ENCODE peak calls at places on chromosomes 6 and 20, in nine cellular contexts. One of them, this sample, is unnamed. For H3K9me3, the result is how much of the 10 kb centered on the place peaks cover.

GRCh38 chr6:14016930-14017625 is 92.3 kb downstream of the RNF182 start:
- DNase-seq in prostate gland: no peak
- DNase-seq in H9: no peak
- DNase-seq in breast epithelium: no peak
- DNase-seq in spleen: no peak
- DNase-seq in fibroblast of lung: no peak
- DNase-seq in ascending aorta: no peak
- DNase-seq in esophagus squamous epithelium: no peak
- DNase-seq in upper lobe of left lung: no peak
- DNase-seq in this sample: no peak

GRCh38 chr6:132236744-132237143 is 164.5 kb downstream of the MOXD1 start:
- DNase-seq in H9: no peak
- DNase-seq in breast epithelium: no peak
- DNase-seq in upper lobe of left lung: no peak
- DNase-seq in prostate gland: no peak
- DNase-seq in fibroblast of lung: peak
- DNase-seq in ascending aorta: no peak
- DNase-seq in esophagus squamous epithelium: no peak
- DNase-seq in spleen: no peak
- DNase-seq in this sample: no peak

GRCh38 chr6:161186173-161186769 is 87.6 kb downstream of the AGPAT4 start:
- DNase-seq in spleen: no peak
- DNase-seq in prostate gland: no peak
- DNase-seq in esophagus squamous epithelium: no peak
- DNase-seq in upper lobe of left lung: peak
- DNase-seq in breast epithelium: no peak
- DNase-seq in H9: no peak
- DNase-seq in ascending aorta: peak
- DNase-seq in fibroblast of lung: peak
- DNase-seq in this sample: no peak

GRCh38 chr6:35719830-35720733 is 16.8 kb upstream of the ARMC12 start:
- DNase-seq in prostate gland: no peak
- DNase-seq in esophagus squamous epithelium: no peak
- DNase-seq in breast epithelium: peak
- DNase-seq in fibroblast of lung: peak
- DNase-seq in spleen: peak
- DNase-seq in ascending aorta: no peak
- DNase-seq in H9: peak
- DNase-seq in upper lobe of left lung: no peak
- DNase-seq in this sample: no peak

GRCh38 chr6:76631641-76632040 is 559.2 kb upstream of the IMPG1 start:
- DNase-seq in breast epithelium: no peak
- DNase-seq in esophagus squamous epithelium: no peak
- DNase-seq in H9: no peak
- DNase-seq in upper lobe of left lung: peak
- DNase-seq in fibroblast of lung: no peak
- DNase-seq in spleen: no peak
- DNase-seq in ascending aorta: no peak
- DNase-seq in prostate gland: no peak
- DNase-seq in this sample: no peak

GRCh38 chr20:59307270-59307669 is 6.9 kb downstream of the EDN3 start:
- DNase-seq in esophagus squamous epithelium: no peak
- DNase-seq in H9: no peak
- DNase-seq in spleen: no peak
- DNase-seq in prostate gland: no peak
- DNase-seq in ascending aorta: no peak
- DNase-seq in breast epithelium: no peak
- DNase-seq in fibroblast of lung: no peak
- DNase-seq in upper lobe of left lung: no peak
- DNase-seq in this sample: no peak

GRCh38 chr6:114342826-114343781 is at the start of gene HS3ST5:
- DNase-seq in esophagus squamous epithelium: no peak
- DNase-seq in prostate gland: no peak
- DNase-seq in fibroblast of lung: peak
- DNase-seq in breast epithelium: no peak
- DNase-seq in spleen: peak
- DNase-seq in H9: peak
- DNase-seq in upper lobe of left lung: peak
- DNase-seq in ascending aorta: no peak
- DNase-seq in this sample: no peak

GRCh38 chr20:31593221-31594001 is 11.7 kb upstream of the ID1 start:
- DNase-seq in H9: peak
- DNase-seq in ascending aorta: no peak
- DNase-seq in spleen: no peak
- DNase-seq in upper lobe of left lung: peak
- DNase-seq in prostate gland: no peak
- DNase-seq in breast epithelium: peak
- DNase-seq in fibroblast of lung: peak
- DNase-seq in esophagus squamous epithelium: no peak
- DNase-seq in this sample: no peak

GRCh38 chr6:55023231-55023630 is 151.1 kb upstream of the HCRTR2 start:
- DNase-seq in breast epithelium: no peak
- DNase-seq in esophagus squamous epithelium: no peak
- DNase-seq in H9: no peak
- DNase-seq in ascending aorta: no peak
- DNase-seq in prostate gland: no peak
- DNase-seq in upper lobe of left lung: no peak
- DNase-seq in spleen: no peak
- DNase-seq in fibroblast of lung: no peak
- DNase-seq in this sample: no peak

GRCh38 chr20:40986774-40987173 is 41.8 kb upstream of the TOP1 start:
- DNase-seq in upper lobe of left lung: no peak
- DNase-seq in esophagus squamous epithelium: no peak
- DNase-seq in prostate gland: no peak
- DNase-seq in spleen: no peak
- DNase-seq in ascending aorta: no peak
- DNase-seq in fibroblast of lung: no peak
- DNase-seq in H9: no peak
- DNase-seq in breast epithelium: no peak
- DNase-seq in this sample: no peak

GRCh38 chr6:29917843-29918242 is 24.5 kb upstream of the HLA-A start:
- DNase-seq in breast epithelium: no peak
- DNase-seq in ascending aorta: no peak
- DNase-seq in H9: no peak
- DNase-seq in fibroblast of lung: no peak
- DNase-seq in upper lobe of left lung: no peak
- DNase-seq in prostate gland: no peak
- DNase-seq in spleen: no peak
- DNase-seq in esophagus squamous epithelium: no peak
- DNase-seq in this sample: no peak

GRCh38 chr6:8236956-8237355 is 134.6 kb upstream of the EEF1E1 start:
- DNase-seq in prostate gland: no peak
- DNase-seq in spleen: no peak
- DNase-seq in upper lobe of left lung: no peak
- DNase-seq in H9: no peak
- DNase-seq in esophagus squamous epithelium: no peak
- DNase-seq in breast epithelium: no peak
- DNase-seq in fibroblast of lung: no peak
- DNase-seq in ascending aorta: no peak
- DNase-seq in this sample: no peak

GRCh38 chr6:8108031-8108660 is 5.8 kb upstream of the EEF1E1 start:
- DNase-seq in fibroblast of lung: peak
- DNase-seq in esophagus squamous epithelium: no peak
- DNase-seq in ascending aorta: no peak
- DNase-seq in H9: no peak
- DNase-seq in spleen: no peak
- DNase-seq in prostate gland: no peak
- DNase-seq in upper lobe of left lung: no peak
- DNase-seq in breast epithelium: no peak
- DNase-seq in this sample: no peak

GRCh38 chr20:50130346-50130703 is 17.4 kb upstream of the UBE2V1 start:
- DNase-seq in fibroblast of lung: no peak
- DNase-seq in spleen: no peak
- DNase-seq in esophagus squamous epithelium: no peak
- DNase-seq in upper lobe of left lung: no peak
- DNase-seq in prostate gland: no peak
- DNase-seq in H9: no peak
- DNase-seq in ascending aorta: no peak
- DNase-seq in breast epithelium: no peak
- DNase-seq in this sample: no peak

GRCh38 chr6:6332240-6332639 is 11.8 kb upstream of the F13A1 start:
- DNase-seq in spleen: no peak
- DNase-seq in breast epithelium: no peak
- DNase-seq in ascending aorta: no peak
- DNase-seq in H9: no peak
- DNase-seq in fibroblast of lung: no peak
- DNase-seq in prostate gland: no peak
- DNase-seq in upper lobe of left lung: no peak
- DNase-seq in esophagus squamous epithelium: no peak
- DNase-seq in this sample: no peak

GRCh38 chr6:163744256-163744925 is 329.9 kb downstream of the QKI start:
- DNase-seq in breast epithelium: no peak
- DNase-seq in H9: no peak
- DNase-seq in fibroblast of lung: no peak
- DNase-seq in spleen: no peak
- DNase-seq in esophagus squamous epithelium: no peak
- DNase-seq in upper lobe of left lung: peak
- DNase-seq in prostate gland: no peak
- DNase-seq in ascending aorta: no peak
- DNase-seq in this sample: no peak

GRCh38 chr6:156780117-156780641 is 3.0 kb downstream of the ARID1B start:
- DNase-seq in ascending aorta: no peak
- DNase-seq in esophagus squamous epithelium: no peak
- DNase-seq in fibroblast of lung: peak
- DNase-seq in prostate gland: peak
- DNase-seq in upper lobe of left lung: no peak
- DNase-seq in spleen: no peak
- DNase-seq in breast epithelium: no peak
- DNase-seq in H9: no peak
- DNase-seq in this sample: no peak

GRCh38 chr6:148747493-148748160 is 797 bp downstream of the UST start:
- DNase-seq in H9: peak
- DNase-seq in fibroblast of lung: peak
- DNase-seq in spleen: peak
- DNase-seq in esophagus squamous epithelium: no peak
- DNase-seq in breast epithelium: peak
- DNase-seq in upper lobe of left lung: peak
- DNase-seq in prostate gland: peak
- DNase-seq in ascending aorta: no peak
- DNase-seq in this sample: peak

GRCh38 chr20:56718816-56719215 is 89.7 kb downstream of the TFAP2C start:
- DNase-seq in fibroblast of lung: no peak
- DNase-seq in upper lobe of left lung: no peak
- DNase-seq in spleen: no peak
- DNase-seq in esophagus squamous epithelium: no peak
- DNase-seq in H9: no peak
- DNase-seq in prostate gland: no peak
- DNase-seq in breast epithelium: no peak
- DNase-seq in ascending aorta: no peak
- DNase-seq in this sample: no peak

GRCh38 chr6:132065556-132065955 is 114.4 kb upstream of the CCN2 start:
- DNase-seq in ascending aorta: no peak
- DNase-seq in spleen: no peak
- DNase-seq in fibroblast of lung: peak
- DNase-seq in H9: no peak
- DNase-seq in upper lobe of left lung: no peak
- DNase-seq in esophagus squamous epithelium: no peak
- DNase-seq in prostate gland: no peak
- DNase-seq in breast epithelium: no peak
- DNase-seq in this sample: no peak

GRCh38 chr6:157325069-157325805 is 1.9 kb upstream of the TMEM242 start:
- DNase-seq in prostate gland: no peak
- DNase-seq in fibroblast of lung: peak
- DNase-seq in spleen: no peak
- DNase-seq in upper lobe of left lung: no peak
- DNase-seq in esophagus squamous epithelium: no peak
- DNase-seq in breast epithelium: no peak
- DNase-seq in ascending aorta: no peak
- DNase-seq in H9: no peak
- DNase-seq in this sample: no peak

GRCh38 chr6:35016417-35017221 is 124.5 kb downstream of the TCP11 start:
- DNase-seq in prostate gland: no peak
- DNase-seq in upper lobe of left lung: no peak
- DNase-seq in ascending aorta: no peak
- DNase-seq in esophagus squamous epithelium: no peak
- DNase-seq in spleen: no peak
- DNase-seq in H9: no peak
- DNase-seq in breast epithelium: no peak
- DNase-seq in fibroblast of lung: peak
- DNase-seq in this sample: no peak

GRCh38 chr20:35248641-35249475 is 22.4 kb downstream of the MMP24 start:
- DNase-seq in spleen: no peak
- DNase-seq in prostate gland: no peak
- DNase-seq in ascending aorta: no peak
- DNase-seq in H9: no peak
- DNase-seq in esophagus squamous epithelium: no peak
- DNase-seq in upper lobe of left lung: no peak
- DNase-seq in breast epithelium: no peak
- DNase-seq in fibroblast of lung: peak
- DNase-seq in this sample: no peak

GRCh38 chr20:55678126-55678525 is 327.2 kb downstream of the CBLN4 start:
- DNase-seq in upper lobe of left lung: no peak
- DNase-seq in spleen: no peak
- DNase-seq in ascending aorta: no peak
- DNase-seq in prostate gland: no peak
- DNase-seq in breast epithelium: no peak
- DNase-seq in fibroblast of lung: no peak
- DNase-seq in H9: no peak
- DNase-seq in esophagus squamous epithelium: no peak
- DNase-seq in this sample: no peak
- H3K9me3 ChIP-seq in upper lobe of left lung: under half
- H3K9me3 ChIP-seq in spleen: under half
- H3K9me3 ChIP-seq in ascending aorta: under half
- H3K9me3 ChIP-seq in prostate gland: under half
- H3K9me3 ChIP-seq in breast epithelium: under half
- H3K9me3 ChIP-seq in fibroblast of lung: under half
- H3K9me3 ChIP-seq in H9: under half
- H3K9me3 ChIP-seq in esophagus squamous epithelium: under half
- H3K9me3 ChIP-seq in this sample: under half

GRCh38 chr20:25319241-25320034 is 71.2 kb downstream of the ABHD12 start:
- DNase-seq in prostate gland: no peak
- DNase-seq in upper lobe of left lung: no peak
- DNase-seq in ascending aorta: no peak
- DNase-seq in esophagus squamous epithelium: no peak
- DNase-seq in spleen: peak
- DNase-seq in breast epithelium: no peak
- DNase-seq in H9: no peak
- DNase-seq in fibroblast of lung: no peak
- DNase-seq in this sample: no peak
- H3K27ac ChIP-seq in prostate gland: no peak
- H3K27ac ChIP-seq in upper lobe of left lung: peak
- H3K27ac ChIP-seq in ascending aorta: no peak
- H3K27ac ChIP-seq in esophagus squamous epithelium: no peak
- H3K27ac ChIP-seq in spleen: peak
- H3K27ac ChIP-seq in breast epithelium: no peak
- H3K27ac ChIP-seq in H9: no peak
- H3K27ac ChIP-seq in fibroblast of lung: no peak
- H3K27ac ChIP-seq in this sample: no peak

GRCh38 chr20:11755071-11755881 is 162.4 kb upstream of the BTBD3 start:
- DNase-seq in prostate gland: no peak
- DNase-seq in fibroblast of lung: peak
- DNase-seq in spleen: no peak
- DNase-seq in ascending aorta: no peak
- DNase-seq in upper lobe of left lung: no peak
- DNase-seq in breast epithelium: no peak
- DNase-seq in H9: no peak
- DNase-seq in esophagus squamous epithelium: no peak
- DNase-seq in this sample: no peak
- TF ChIP-seq CTCF in prostate gland: no peak
- TF ChIP-seq CTCF in fibroblast of lung: no peak
- TF ChIP-seq CTCF in spleen: no peak
- TF ChIP-seq CTCF in ascending aorta: no peak
- TF ChIP-seq CTCF in upper lobe of left lung: no peak
- TF ChIP-seq CTCF in breast epithelium: no peak
- TF ChIP-seq CTCF in H9: no peak
- TF ChIP-seq CTCF in esophagus squamous epithelium: no peak
- TF ChIP-seq CTCF in this sample: no peak

GRCh38 chr20:16236589-16237241 is 336.5 kb downstream of the KIF16B start:
- DNase-seq in ascending aorta: no peak
- DNase-seq in H9: no peak
- DNase-seq in upper lobe of left lung: no peak
- DNase-seq in prostate gland: no peak
- DNase-seq in breast epithelium: no peak
- DNase-seq in esophagus squamous epithelium: no peak
- DNase-seq in spleen: no peak
- DNase-seq in fibroblast of lung: no peak
- DNase-seq in this sample: no peak
- H3K9me3 ChIP-seq in ascending aorta: under half
- H3K9me3 ChIP-seq in H9: under half
- H3K9me3 ChIP-seq in upper lobe of left lung: under half
- H3K9me3 ChIP-seq in prostate gland: under half
- H3K9me3 ChIP-seq in breast epithelium: under half
- H3K9me3 ChIP-seq in esophagus squamous epithelium: under half
- H3K9me3 ChIP-seq in spleen: under half
- H3K9me3 ChIP-seq in fibroblast of lung: under half
- H3K9me3 ChIP-seq in this sample: under half

This sample was measured in CD4-positive, alpha-beta T cell.